ENCODE peak calls at places on chromosomes 4 and X, in eight cellular contexts. V, A, J, Z, X, N, S and I are unnamed samples.

GRCh38 chr4:24262616-24263015 is 321.7 kb downstream of the DHX15 start:
- DNase-seq in S (no peak), V (no peak), Z (no peak), N (no peak), J (no peak), A (no peak), X (peak; percentile 20), I (no peak)

GRCh38 chrX:7730071-7730470 is 112.9 kb upstream of the VCX start:
- DNase-seq in S (no peak), Z (no peak), X (no peak), N (no peak), V (no peak), A (no peak), J (no peak), I (no peak)

GRCh38 chr4:7630559-7631287 is 196.0 kb upstream of the PSAPL1 start:
- DNase-seq in X (peak; percentile 69), N (no peak), S (no peak), A (peak; percentile 88), J (no peak), Z (peak; percentile 63), V (peak; percentile 81), I (peak; percentile 69)

GRCh38 chr4:20809796-20810195 is 109.5 kb downstream of the PACRGL start:
- DNase-seq in Z (no peak), N (no peak), J (no peak), V (no peak), S (no peak), A (no peak), X (peak; percentile 5), I (no peak)

GRCh38 chr4:8838911-8839431 is 32.7 kb downstream of the HMX1 start:
- DNase-seq in A (no peak), S (no peak), N (no peak), J (no peak), Z (no peak), V (no peak), X (no peak), I (no peak)

GRCh38 chr4:105894570-105895323 is 524 bp upstream of the NPNT start:
- DNase-seq in N (no peak), Z (no peak), X (no peak), V (no peak), A (no peak), S (no peak), J (peak; percentile 64), I (no peak)

GRCh38 chr4:26619784-26620183 is 35.9 kb downstream of the TBC1D19 start:
- DNase-seq in N (no peak), S (no peak), J (no peak), A (peak; percentile 53), X (no peak), Z (no peak), V (no peak), I (no peak)

GRCh38 chrX:38806054-38806389 is 4.8 kb downstream of the MID1IP1 start:
- DNase-seq in A (no peak), X (no peak), S (no peak), J (peak; percentile 44), V (peak; percentile 9), N (no peak), Z (no peak), I (no peak)

GRCh38 chrX:141405878-141406492 is 163.7 kb upstream of the SPANXC start:
- DNase-seq in S (no peak), Z (peak; percentile 97), V (no peak), N (no peak), X (peak; percentile 86), J (no peak), A (peak; percentile 72), I (no peak)

GRCh38 chrX:130676861-130677260 is 226.1 kb downstream of the ENOX2 start:
- DNase-seq in Z (peak; percentile 1), V (no peak), S (no peak), X (no peak), A (no peak), N (no peak), J (no peak), I (no peak)

GRCh38 chr4:113673450-113673849 is 88.1 kb downstream of the CAMK2D start:
- DNase-seq in V (no peak), J (no peak), X (peak; percentile 50), Z (no peak), A (peak; percentile 73), S (no peak), N (no peak), I (no peak)

GRCh38 chr4:188680667-188681063 is 541.4 kb downstream of the TRIML1 start:
- DNase-seq in A (no peak), X (no peak), Z (no peak), N (no peak), J (no peak), S (no peak), V (no peak), I (no peak)

GRCh38 chr4:80192937-80193336 is 4.4 kb upstream of the PRDM8 start:
- DNase-seq in S (no peak), J (no peak), Z (no peak), A (peak; percentile 70), V (no peak), X (no peak), N (no peak), I (no peak)

GRCh38 chrX:44042124-44042523 is 68.9 kb upstream of the NDP start:
- DNase-seq in J (no peak), S (no peak), X (no peak), Z (no peak), N (no peak), A (no peak), V (no peak), I (no peak)